ENCODE peak calls at places on chromosomes 4 and X, in seven cellular contexts. S, M, I, Z, O, Q and P are unnamed samples.

GRCh38 chrX:56733459-56734046 is 4.5 kb downstream of the NBDY start:
- DNase-seq in O (peak), I (no peak), Z (peak), S (no peak), M (peak), Q (peak), P (peak)

GRCh38 chr4:81550005-81550896 is 78.5 kb upstream of the RASGEF1B start:
- DNase-seq in Q (no peak), Z (no peak), O (no peak), S (no peak), M (no peak), I (no peak), P (no peak)

GRCh38 chrX:76957485-76957884 is 489.7 kb upstream of the FGF16 start:
- DNase-seq in Z (no peak), S (no peak), O (no peak), Q (no peak), I (no peak), M (no peak), P (no peak)

GRCh38 chr4:89878611-89879010 is 16.0 kb upstream of the MMRN1 start:
- DNase-seq in Z (no peak), O (no peak), I (no peak), Q (no peak), S (no peak), M (no peak), P (no peak)

GRCh38 chrX:7586126-7586525 is 256.8 kb upstream of the VCX start:
- DNase-seq in I (no peak), Z (peak), S (no peak), O (no peak), M (peak), Q (peak), P (peak)

GRCh38 chr4:140807491-140808257 is 51.5 kb upstream of the TBC1D9 start:
- DNase-seq in M (peak), S (no peak), Q (peak), Z (peak), I (no peak), O (no peak), P (peak)

GRCh38 chrX:131279617-131280016 is 9.5 kb downstream of the IGSF1 start:
- DNase-seq in I (no peak), Q (no peak), S (no peak), M (no peak), Z (no peak), O (no peak), P (no peak)

GRCh38 chrX:34578237-34578636 is 78.8 kb downstream of the TMEM47 start:
- DNase-seq in Z (peak), O (no peak), M (no peak), S (no peak), Q (peak), I (no peak), P (no peak)

GRCh38 chr4:113869743-113870375 is 108.3 kb upstream of the CAMK2D start:
- DNase-seq in M (peak), I (no peak), Q (peak), Z (peak), O (no peak), S (no peak), P (peak)

GRCh38 chr4:139655116-139655515 is 10.5 kb upstream of the MGST2 start:
- DNase-seq in Z (peak), S (no peak), M (peak), Q (peak), O (no peak), I (no peak), P (peak)
- TF ChIP-seq CTCF in Z (peak), S (peak), M (peak), Q (peak), O (peak), I (peak), P (peak)

GRCh38 chr4:105374071-105374470 is 99.8 kb downstream of the PPA2 start:
- DNase-seq in Z (no peak), O (no peak), I (no peak), Q (no peak), S (no peak), M (no peak), P (no peak)
- H3K4me3 ChIP-seq in Z (no peak), O (no peak), I (no peak), Q (no peak), S (no peak), M (no peak), P (no peak)

GRCh38 chr4:57190651-57191481 is 80.7 kb upstream of the IGFBP7 start:
- DNase-seq in M (peak), S (no peak), Q (peak), I (no peak), Z (peak), O (peak), P (no peak)
- TF ChIP-seq CTCF in M (peak), S (peak), Q (peak), I (peak), Z (peak), O (peak), P (peak)

GRCh38 chrX:48071986-48072605 is 656 bp upstream of the ZNF630 start:
- DNase-seq in M (no peak), I (no peak), Z (no peak), O (no peak), S (no peak), Q (no peak), P (no peak)
- H3K4me3 ChIP-seq in M (peak), I (peak), Z (peak), O (peak), S (peak), Q (peak), P (peak)